ENCODE peak calls at places on chromosomes 2 and 18, in four cellular contexts. M is RWPE2, L is aorta, Z is brain microvascular endothelial cell. V is an unnamed sample.

GRCh38 chr2:207163815-207164747 is 1.7 kb downstream of the KLF7 start:
- DNase-seq in M (no peak), L (peak; percentile 76), Z (no peak), V (peak; percentile 57)

GRCh38 chr2:118981627-118982026 is 39.6 kb downstream of the MARCO start:
- DNase-seq in M (no peak), L (no peak), Z (no peak), V (no peak)

GRCh38 chr2:21072477-21073242 is 28.8 kb upstream of the APOB start:
- DNase-seq in M (no peak), L (no peak), Z (no peak), V (no peak)

GRCh38 chr2:145015561-145015960 is 495.6 kb upstream of the ZEB2 start:
- DNase-seq in M (no peak), L (no peak), Z (no peak), V (peak; percentile 45)

GRCh38 chr18:78169487-78169886 is 810.1 kb upstream of the SALL3 start:
- DNase-seq in M (no peak), L (no peak), Z (no peak), V (no peak)

GRCh38 chr2:225889452-225889851 is 489.9 kb downstream of the NYAP2 start:
- DNase-seq in M (no peak), L (no peak), Z (peak; percentile 61), V (peak; percentile 93)

GRCh38 chr2:241910604-241911520 is 41.3 kb downstream of the RTP5 start:
- DNase-seq in M (no peak), L (no peak), Z (no peak), V (no peak)

GRCh38 chr2:8539743-8540551 is 141.9 kb upstream of the ID2 start:
- DNase-seq in M (peak; percentile 19), L (peak; percentile 75), Z (no peak), V (no peak)

GRCh38 chr2:65991332-65991731 is 443.6 kb upstream of the MEIS1 start:
- DNase-seq in M (no peak), L (no peak), Z (no peak), V (no peak)

DNA sequence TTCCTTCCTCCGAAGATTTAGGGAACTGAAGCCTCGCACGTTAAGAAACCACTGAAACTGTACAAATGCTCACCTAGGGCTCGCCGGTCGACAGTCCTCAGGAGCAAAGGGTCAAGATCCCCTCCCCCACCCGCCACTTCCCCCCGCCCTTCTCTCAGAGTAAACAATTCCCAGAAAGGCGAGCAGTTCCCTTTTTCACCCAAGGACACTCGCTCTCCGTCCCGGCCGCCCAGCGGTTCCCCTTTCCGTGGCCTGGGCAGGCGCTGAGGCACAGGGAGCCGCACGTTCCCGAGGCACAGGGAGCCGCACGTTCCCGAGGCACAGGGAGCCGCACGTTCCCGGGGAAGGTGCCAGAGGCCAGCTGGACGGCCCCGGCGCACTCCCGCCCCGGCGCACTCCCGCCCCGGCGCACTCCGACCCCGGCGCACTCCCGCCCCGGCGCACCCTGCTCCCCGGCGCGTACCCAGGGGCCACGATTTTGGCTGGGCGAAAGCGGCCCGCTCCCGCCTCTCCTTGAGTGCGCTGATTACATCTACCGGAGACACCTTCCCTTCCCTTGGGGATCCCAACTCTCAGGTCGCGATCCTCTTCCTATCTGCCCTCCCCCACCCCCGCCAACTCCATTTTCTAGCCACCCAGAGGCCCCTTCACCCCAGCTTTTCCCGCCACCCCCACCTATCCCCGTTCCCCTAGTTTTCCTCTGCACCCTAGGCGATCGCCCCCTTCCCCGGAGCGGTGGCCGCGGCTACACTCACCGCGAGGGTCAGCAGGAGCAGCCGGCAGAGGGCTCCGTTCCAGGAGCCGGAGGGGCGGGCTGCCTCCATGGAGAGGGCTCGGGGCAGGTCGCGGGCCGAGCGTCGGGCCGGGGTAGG is 837 bp downstream of the DSC2 start:
- DNase-seq in M (peak; percentile 56), L (peak; percentile 89), Z (no peak), V (no peak)
- H3K4me3 ChIP-seq in M (peak overlapping the region; percentile 55), L (peak overlapping the region; percentile 4), Z (peak overlapping the region; percentile 63), V (no peak overlapping the region)

GRCh38 chr2:217937446-217937845 is 65.3 kb downstream of the TNS1 start:
- DNase-seq in M (no peak), L (peak; percentile 78), Z (no peak), V (no peak)
- H3K4me3 ChIP-seq in M (no peak overlapping the region), L (peak overlapping the region; percentile 35), Z (no peak overlapping the region), V (no peak overlapping the region)

GRCh38 chr2:60959501-60959900 is 58.0 kb upstream of the PEX13 start:
- DNase-seq in M (no peak), L (no peak), Z (no peak), V (no peak)

GRCh38 chr2:60962534-60962933 is 55.0 kb upstream of the PEX13 start:
- DNase-seq in M (no peak), L (no peak), Z (no peak), V (no peak)

GRCh38 chr2:60963176-60963575 is 54.3 kb upstream of the PEX13 start:
- DNase-seq in M (no peak), L (no peak), Z (no peak), V (no peak)

GRCh38 chr2:60960706-60961105 is 56.8 kb upstream of the PEX13 start:
- DNase-seq in M (no peak), L (no peak), Z (no peak), V (peak; percentile 28)

GRCh38 chr2:60961457-60961856 is 56.1 kb upstream of the PEX13 start:
- DNase-seq in M (no peak), L (no peak), Z (peak; percentile 17), V (peak; percentile 72)
- H3K4me3 ChIP-seq in M (no peak overlapping the region), L (no peak overlapping the region), Z (no peak overlapping the region), V (no peak overlapping the region)

GRCh38 chr2:19247186-19247585 is 111.2 kb downstream of the OSR1 start:
- DNase-seq in M (no peak), L (no peak), Z (no peak), V (no peak)
- H3K4me3 ChIP-seq in M (no peak overlapping the region), L (no peak overlapping the region), Z (no peak overlapping the region), V (no peak overlapping the region)

GRCh38 chr2:141199711-141200110 is 931.1 kb downstream of the LRP1B start:
- DNase-seq in M (no peak), L (no peak), Z (peak; percentile 3), V (peak; percentile 6)
- H3K4me3 ChIP-seq in M (no peak overlapping the region), L (no peak overlapping the region), Z (no peak overlapping the region), V (no peak overlapping the region)

DNA sequence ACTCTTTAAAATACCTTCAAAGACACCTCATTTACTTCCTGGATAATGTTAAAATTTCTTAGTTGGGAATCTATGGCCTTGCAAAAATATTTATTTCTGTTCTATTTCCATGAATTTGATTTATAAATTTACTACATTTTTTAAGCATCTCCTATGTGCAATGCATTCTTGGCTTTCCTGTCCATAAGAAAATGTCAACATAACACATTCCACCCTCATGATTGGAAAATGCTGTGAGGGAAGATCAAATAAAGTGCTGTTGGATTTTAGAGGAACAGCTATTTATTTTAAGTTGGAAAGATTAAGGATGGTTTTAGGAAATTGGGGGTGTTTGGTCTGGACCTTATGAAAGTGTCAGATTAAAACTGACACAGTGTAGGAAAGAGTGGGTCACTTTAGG is 45.4 kb upstream of the MC4R start:
- DNase-seq in M (no peak), L (no peak), Z (no peak), V (no peak)
- H3K4me3 ChIP-seq in M (no peak overlapping the region), L (no peak overlapping the region), Z (no peak overlapping the region), V (no peak overlapping the region)

GRCh38 chr2:231394201-231395141 is 1.0 kb upstream of the B3GNT7 start:
- DNase-seq in M (no peak), L (no peak), Z (no peak), V (no peak)
- H3K4me3 ChIP-seq in M (no peak overlapping the region), L (no peak overlapping the region), Z (no peak overlapping the region), V (no peak overlapping the region)

V was measured in fibroblast of the aortic adventitia.